ENCODE peak calls at places on chromosome 16, in nine cellular contexts. One of them, this sample, is unnamed.

GRCh38 chr16:84687715-84688114 is 12.1 kb upstream of the USP10 start:
- DNase-seq in A549: no peak
- DNase-seq in T-helper 17 cell: no peak
- DNase-seq in progenitor cell of endocrine pancreas: no peak
- DNase-seq in A673: peak
- DNase-seq in iPS DF 19.7: no peak
- DNase-seq in Calu3: no peak
- DNase-seq in foreskin fibroblast: peak
- DNase-seq in left cardiac atrium: no peak
- DNase-seq in this sample: no peak

GRCh38 chr16:4693956-4694663 is 748 bp downstream of the NUDT16L1 start:
- DNase-seq in Calu3: peak
- DNase-seq in T-helper 17 cell: peak
- DNase-seq in left cardiac atrium: peak
- DNase-seq in iPS DF 19.7: no peak
- DNase-seq in progenitor cell of endocrine pancreas: no peak
- DNase-seq in A673: peak
- DNase-seq in A549: no peak
- DNase-seq in foreskin fibroblast: peak
- DNase-seq in this sample: no peak

GRCh38 chr16:62190426-62190825 is 154.2 kb upstream of the CDH8 start:
- DNase-seq in A673: peak
- DNase-seq in Calu3: no peak
- DNase-seq in T-helper 17 cell: no peak
- DNase-seq in foreskin fibroblast: no peak
- DNase-seq in iPS DF 19.7: peak
- DNase-seq in progenitor cell of endocrine pancreas: no peak
- DNase-seq in A549: peak
- DNase-seq in left cardiac atrium: no peak
- DNase-seq in this sample: peak

GRCh38 chr16:25126820-25127232 is 15.3 kb downstream of the LCMT1 start:
- DNase-seq in foreskin fibroblast: peak
- DNase-seq in T-helper 17 cell: no peak
- DNase-seq in Calu3: peak
- DNase-seq in left cardiac atrium: no peak
- DNase-seq in A549: peak
- DNase-seq in progenitor cell of endocrine pancreas: no peak
- DNase-seq in iPS DF 19.7: no peak
- DNase-seq in A673: peak
- DNase-seq in this sample: peak

GRCh38 chr16:30051518-30051917 is 14.0 kb upstream of the ALDOA start:
- DNase-seq in Calu3: no peak
- DNase-seq in iPS DF 19.7: no peak
- DNase-seq in A673: no peak
- DNase-seq in A549: no peak
- DNase-seq in T-helper 17 cell: no peak
- DNase-seq in foreskin fibroblast: peak
- DNase-seq in progenitor cell of endocrine pancreas: no peak
- DNase-seq in left cardiac atrium: no peak
- DNase-seq in this sample: no peak

GRCh38 chr16:46746821-46747776 is 1.0 kb downstream of the MYLK3 start:
- DNase-seq in progenitor cell of endocrine pancreas: no peak
- DNase-seq in left cardiac atrium: peak
- DNase-seq in iPS DF 19.7: no peak
- DNase-seq in T-helper 17 cell: no peak
- DNase-seq in A673: no peak
- DNase-seq in Calu3: no peak
- DNase-seq in foreskin fibroblast: no peak
- DNase-seq in A549: no peak
- DNase-seq in this sample: peak

GRCh38 chr16:67534420-67534819 is 5.8 kb downstream of the RIPOR1 start:
- DNase-seq in foreskin fibroblast: no peak
- DNase-seq in A673: no peak
- DNase-seq in Calu3: no peak
- DNase-seq in left cardiac atrium: no peak
- DNase-seq in T-helper 17 cell: no peak
- DNase-seq in progenitor cell of endocrine pancreas: no peak
- DNase-seq in iPS DF 19.7: no peak
- DNase-seq in A549: no peak
- DNase-seq in this sample: no peak

GRCh38 chr16:89386337-89386736 is 104.0 kb downstream of the ANKRD11 start:
- DNase-seq in T-helper 17 cell: no peak
- DNase-seq in Calu3: no peak
- DNase-seq in iPS DF 19.7: no peak
- DNase-seq in left cardiac atrium: no peak
- DNase-seq in A673: no peak
- DNase-seq in progenitor cell of endocrine pancreas: no peak
- DNase-seq in foreskin fibroblast: no peak
- DNase-seq in A549: no peak
- DNase-seq in this sample: no peak

GRCh38 chr16:30430428-30430970 is 669 bp upstream of the DCTPP1 start:
- DNase-seq in progenitor cell of endocrine pancreas: no peak
- DNase-seq in left cardiac atrium: peak
- DNase-seq in A673: no peak
- DNase-seq in A549: no peak
- DNase-seq in T-helper 17 cell: no peak
- DNase-seq in iPS DF 19.7: no peak
- DNase-seq in foreskin fibroblast: no peak
- DNase-seq in Calu3: no peak
- DNase-seq in this sample: peak

GRCh38 chr16:77437859-77438258 is 3.0 kb upstream of the ADAMTS18 start:
- DNase-seq in A549: peak
- DNase-seq in T-helper 17 cell: no peak
- DNase-seq in iPS DF 19.7: no peak
- DNase-seq in left cardiac atrium: no peak
- DNase-seq in progenitor cell of endocrine pancreas: no peak
- DNase-seq in foreskin fibroblast: peak
- DNase-seq in Calu3: no peak
- DNase-seq in A673: peak
- DNase-seq in this sample: no peak

GRCh38 chr16:78729687-78730086 is 630.2 kb downstream of the WWOX start:
- DNase-seq in progenitor cell of endocrine pancreas: no peak
- DNase-seq in Calu3: no peak
- DNase-seq in A549: no peak
- DNase-seq in left cardiac atrium: no peak
- DNase-seq in A673: no peak
- DNase-seq in T-helper 17 cell: no peak
- DNase-seq in foreskin fibroblast: no peak
- DNase-seq in iPS DF 19.7: no peak
- DNase-seq in this sample: peak

GRCh38 chr16:88715312-88716190 is 9.2 kb downstream of the CTU2 start:
- DNase-seq in A549: no peak
- DNase-seq in progenitor cell of endocrine pancreas: no peak
- DNase-seq in left cardiac atrium: no peak
- DNase-seq in A673: no peak
- DNase-seq in iPS DF 19.7: no peak
- DNase-seq in foreskin fibroblast: no peak
- DNase-seq in T-helper 17 cell: no peak
- DNase-seq in Calu3: no peak
- DNase-seq in this sample: no peak

GRCh38 chr16:77868478-77868877 is 80.1 kb downstream of the VAT1L start:
- DNase-seq in left cardiac atrium: no peak
- DNase-seq in iPS DF 19.7: no peak
- DNase-seq in T-helper 17 cell: no peak
- DNase-seq in progenitor cell of endocrine pancreas: no peak
- DNase-seq in foreskin fibroblast: no peak
- DNase-seq in A673: no peak
- DNase-seq in A549: no peak
- DNase-seq in Calu3: no peak
- DNase-seq in this sample: no peak

GRCh38 chr16:85607331-85607765 is 5.8 kb upstream of the GSE1 start:
- DNase-seq in A673: peak
- DNase-seq in left cardiac atrium: no peak
- DNase-seq in T-helper 17 cell: no peak
- DNase-seq in A549: no peak
- DNase-seq in progenitor cell of endocrine pancreas: no peak
- DNase-seq in Calu3: no peak
- DNase-seq in foreskin fibroblast: peak
- DNase-seq in iPS DF 19.7: peak
- DNase-seq in this sample: no peak

GRCh38 chr16:24309222-24309905 is 53.2 kb downstream of the CACNG3 start:
- DNase-seq in iPS DF 19.7: no peak
- DNase-seq in T-helper 17 cell: no peak
- DNase-seq in A549: peak
- DNase-seq in left cardiac atrium: peak
- DNase-seq in Calu3: peak
- DNase-seq in progenitor cell of endocrine pancreas: no peak
- DNase-seq in A673: peak
- DNase-seq in foreskin fibroblast: peak
- DNase-seq in this sample: peak

GRCh38 chr16:73172621-73173312 is 124.8 kb upstream of the ZFHX3 start:
- DNase-seq in iPS DF 19.7: no peak
- DNase-seq in left cardiac atrium: peak
- DNase-seq in progenitor cell of endocrine pancreas: no peak
- DNase-seq in A549: no peak
- DNase-seq in foreskin fibroblast: peak
- DNase-seq in A673: peak
- DNase-seq in T-helper 17 cell: no peak
- DNase-seq in Calu3: peak
- DNase-seq in this sample: no peak

GRCh38 chr16:66568355-66568754 is 2.1 kb downstream of the CMTM1 start:
- DNase-seq in A549: no peak
- DNase-seq in T-helper 17 cell: no peak
- DNase-seq in A673: no peak
- DNase-seq in left cardiac atrium: no peak
- DNase-seq in Calu3: no peak
- DNase-seq in foreskin fibroblast: peak
- DNase-seq in iPS DF 19.7: no peak
- DNase-seq in progenitor cell of endocrine pancreas: no peak
- DNase-seq in this sample: no peak

GRCh38 chr16:54742436-54742835 is 188.2 kb upstream of the IRX5 start:
- DNase-seq in A673: no peak
- DNase-seq in T-helper 17 cell: no peak
- DNase-seq in A549: no peak
- DNase-seq in progenitor cell of endocrine pancreas: no peak
- DNase-seq in left cardiac atrium: no peak
- DNase-seq in foreskin fibroblast: no peak
- DNase-seq in iPS DF 19.7: no peak
- DNase-seq in Calu3: no peak
- DNase-seq in this sample: no peak

GRCh38 chr16:66194866-66195265 is 171.6 kb upstream of the CDH5 start:
- DNase-seq in foreskin fibroblast: no peak
- DNase-seq in iPS DF 19.7: no peak
- DNase-seq in Calu3: no peak
- DNase-seq in progenitor cell of endocrine pancreas: no peak
- DNase-seq in left cardiac atrium: no peak
- DNase-seq in T-helper 17 cell: no peak
- DNase-seq in A549: no peak
- DNase-seq in A673: no peak
- DNase-seq in this sample: no peak

GRCh38 chr16:49701867-49702494 is 153.9 kb downstream of the ZNF423 start:
- DNase-seq in left cardiac atrium: peak
- DNase-seq in foreskin fibroblast: peak
- DNase-seq in Calu3: no peak
- DNase-seq in progenitor cell of endocrine pancreas: no peak
- DNase-seq in A549: no peak
- DNase-seq in A673: peak
- DNase-seq in T-helper 17 cell: no peak
- DNase-seq in iPS DF 19.7: peak
- DNase-seq in this sample: no peak

GRCh38 chr16:60203525-60204124 is 1469.5 kb upstream of the GOT2 start:
- DNase-seq in progenitor cell of endocrine pancreas: no peak
- DNase-seq in A549: peak
- DNase-seq in foreskin fibroblast: peak
- DNase-seq in Calu3: no peak
- DNase-seq in T-helper 17 cell: no peak
- DNase-seq in left cardiac atrium: no peak
- DNase-seq in A673: peak
- DNase-seq in iPS DF 19.7: no peak
- DNase-seq in this sample: no peak

GRCh38 chr16:82241469-82242052 is 71.5 kb upstream of the MPHOSPH6 start:
- DNase-seq in Calu3: no peak
- DNase-seq in progenitor cell of endocrine pancreas: no peak
- DNase-seq in foreskin fibroblast: no peak
- DNase-seq in iPS DF 19.7: no peak
- DNase-seq in left cardiac atrium: no peak
- DNase-seq in A549: no peak
- DNase-seq in T-helper 17 cell: no peak
- DNase-seq in A673: no peak
- DNase-seq in this sample: no peak

GRCh38 chr16:27154573-27155521 is 48.5 kb upstream of the KDM8 start:
- DNase-seq in Calu3: peak
- DNase-seq in left cardiac atrium: peak
- DNase-seq in A549: peak
- DNase-seq in iPS DF 19.7: peak
- DNase-seq in progenitor cell of endocrine pancreas: peak
- DNase-seq in foreskin fibroblast: peak
- DNase-seq in A673: peak
- DNase-seq in T-helper 17 cell: peak
- DNase-seq in this sample: peak

GRCh38 chr16:81324808-81325207 is 10.0 kb downstream of the GAN start:
- DNase-seq in progenitor cell of endocrine pancreas: no peak
- DNase-seq in foreskin fibroblast: peak
- DNase-seq in Calu3: no peak
- DNase-seq in T-helper 17 cell: no peak
- DNase-seq in A673: no peak
- DNase-seq in left cardiac atrium: no peak
- DNase-seq in iPS DF 19.7: no peak
- DNase-seq in A549: no peak
- DNase-seq in this sample: no peak

GRCh38 chr16:29816694-29817441 is 916 bp downstream of the PAGR1 start:
- DNase-seq in left cardiac atrium: peak
- DNase-seq in T-helper 17 cell: peak
- DNase-seq in foreskin fibroblast: peak
- DNase-seq in iPS DF 19.7: no peak
- DNase-seq in Calu3: peak
- DNase-seq in progenitor cell of endocrine pancreas: no peak
- DNase-seq in A673: peak
- DNase-seq in A549: peak
- DNase-seq in this sample: peak